ENCODE peak calls at places on chromosomes 11 and 22, in ten cellular contexts. B is A673; X is kidney; R is foreskin keratinocyte; S is CD4-positive, alpha-beta memory T cell; W is right atrium auricular region; K is neural progenitor cell; F is cardiac muscle cell; P is stomach; H is sigmoid colon. C is an unnamed sample. For H3K4me1, the result is how much of the 10 kb centered on the place peaks cover.

GRCh38 chr11:116980136-116980793 is 118.0 kb downstream of the SIK3 start:
- DNase-seq in X (no peak), B (no peak), H (no peak), W (no peak), S (peak), F (no peak), P (no peak), R (no peak), K (no peak), C (no peak)

GRCh38 chr22:26894362-26894761 is 237.0 kb downstream of the MIAT start:
- DNase-seq in F (no peak), R (no peak), S (no peak), B (no peak), K (no peak), H (no peak), X (no peak), W (no peak), P (no peak), C (no peak)

GRCh38 chr11:116415095-116415494 is 357.7 kb downstream of the BUD13 start:
- DNase-seq in H (no peak), X (no peak), R (no peak), W (no peak), S (no peak), K (no peak), B (no peak), P (no peak), F (no peak), C (no peak)

GRCh38 chr22:19980766-19981165 is 35.9 kb downstream of the ARVCF start:
- DNase-seq in K (no peak), R (no peak), P (no peak), H (no peak), S (no peak), F (no peak), W (no peak), B (no peak), X (peak), C (no peak)

GRCh38 chr22:42519544-42520237 is at the start of gene RRP7A:
- DNase-seq in B (peak), X (peak), P (peak), H (peak), R (peak), F (peak), K (peak), W (peak), S (peak), C (peak)

GRCh38 chr11:79226136-79226535 is 214.7 kb downstream of the TENM4 start:
- DNase-seq in F (no peak), P (no peak), X (no peak), K (no peak), W (no peak), R (no peak), B (no peak), H (no peak), S (no peak), C (no peak)

GRCh38 chr11:67632982-67633755 is 3.4 kb upstream of the NUDT8 start:
- DNase-seq in W (no peak), R (no peak), P (no peak), X (peak), F (no peak), S (no peak), B (no peak), K (no peak), H (peak), C (peak)

GRCh38 chr11:70204466-70204799 is 1.3 kb downstream of the FADD start:
- DNase-seq in F (no peak), X (no peak), P (no peak), R (no peak), K (no peak), W (no peak), H (no peak), B (no peak), S (no peak), C (no peak)

GRCh38 chr11:121891134-121891533 is 224.9 kb downstream of the BLID start:
- DNase-seq in R (no peak), B (no peak), F (no peak), X (no peak), H (no peak), S (no peak), K (no peak), P (no peak), W (no peak), C (no peak)

GRCh38 chr11:46272816-46273427 is 4.5 kb upstream of the CREB3L1 start:
- DNase-seq in H (peak), R (peak), B (no peak), W (peak), P (peak), K (no peak), F (no peak), S (no peak), X (no peak), C (peak)

GRCh38 chr11:92240946-92241345 is 16.3 kb downstream of the FAT3 start:
- DNase-seq in H (no peak), S (no peak), R (no peak), K (peak), F (no peak), B (peak), W (no peak), P (no peak), X (no peak), C (no peak)

GRCh38 chr11:1760351-1761109 is 3.2 kb downstream of the CTSD start:
- DNase-seq in W (peak), F (peak), B (no peak), X (peak), R (no peak), S (no peak), K (no peak), H (peak), P (peak), C (peak)

GRCh38 chr22:19959587-19960490 is 18.2 kb upstream of the TXNRD2 start:
- DNase-seq in X (peak), B (no peak), P (no peak), W (no peak), K (no peak), F (no peak), S (no peak), H (peak), R (no peak), C (no peak)

GRCh38 chr22:29704528-29705285 is 15.1 kb upstream of the CABP7 start:
- DNase-seq in H (peak), K (no peak), S (no peak), X (no peak), P (peak), B (no peak), W (no peak), R (no peak), F (no peak), C (peak)

GRCh38 chr11:130165601-130166456 is 6.2 kb downstream of the ST14 start:
- DNase-seq in K (no peak), H (no peak), F (no peak), R (no peak), W (no peak), B (no peak), P (no peak), S (no peak), X (no peak), C (peak)

GRCh38 chr11:76752321-76753175 is 30.6 kb upstream of the TSKU start:
- DNase-seq in H (peak), X (peak), W (peak), K (no peak), R (no peak), P (peak), F (no peak), B (no peak), S (no peak), C (peak)

GRCh38 chr11:106011481-106011880 is 10.6 kb downstream of the MSANTD4 start:
- DNase-seq in P (no peak), K (no peak), S (no peak), B (no peak), H (no peak), W (no peak), F (no peak), R (no peak), X (no peak), C (no peak)

GRCh38 chr22:24200616-24201212 is 19.4 kb downstream of the SUSD2 start:
- DNase-seq in R (no peak), W (no peak), P (peak), H (no peak), S (no peak), B (no peak), F (no peak), K (no peak), X (no peak), C (no peak)

GRCh38 chr22:44595841-44596341 is 97.9 kb upstream of the RTL6 start:
- DNase-seq in S (no peak), F (no peak), R (no peak), W (no peak), K (no peak), P (no peak), X (no peak), B (peak), H (no peak), C (no peak)

GRCh38 chr22:47030881-47031627 is 268.6 kb downstream of the TBC1D22A start:
- DNase-seq in P (no peak), H (peak), W (no peak), B (no peak), R (no peak), K (no peak), S (no peak), F (no peak), X (peak), C (peak)

GRCh38 chr11:97893612-97894011 is 1127.1 kb upstream of the CNTN5 start:
- DNase-seq in X (no peak), R (no peak), H (no peak), F (no peak), K (no peak), S (no peak), B (no peak), P (no peak), W (no peak), C (no peak)

GRCh38 chr11:117456027-117456720 is 128.5 kb downstream of the CEP164 start:
- DNase-seq in R (no peak), F (no peak), P (no peak), H (no peak), W (no peak), K (no peak), B (no peak), S (no peak), X (no peak), C (no peak)

GRCh38 chr11:108666373-108666772 is 1.5 kb downstream of the DDX10 start:
- DNase-seq in S (peak), P (no peak), H (no peak), F (no peak), R (no peak), K (no peak), B (no peak), X (no peak), W (no peak), C (no peak)

GRCh38 chr22:50320671-50321325 is 6.0 kb downstream of the DENND6B start:
- DNase-seq in H (no peak), X (peak), B (no peak), F (no peak), R (no peak), W (no peak), K (no peak), P (no peak), S (no peak), C (no peak)
- H3K4me1 ChIP-seq in H (under half), X (under half), B (under half), F (under half), R (under half), W (under half), K (under half), P (under half), S (under half), C (under half)

GRCh38 chr11:43736502-43737193 is 56.1 kb downstream of the HSD17B12 start:
- DNase-seq in R (peak), H (no peak), B (peak), W (no peak), F (peak), S (no peak), X (no peak), K (no peak), P (no peak), C (no peak)

GRCh38 chr11:43737194-43737575 is 56.6 kb downstream of the HSD17B12 start:
- DNase-seq in F (no peak), P (no peak), B (no peak), H (no peak), R (no peak), K (no peak), W (no peak), S (no peak), X (no peak), C (no peak)

GRCh38 chr11:43735115-43735514 is 54.6 kb downstream of the HSD17B12 start:
- DNase-seq in W (no peak), S (no peak), P (no peak), B (no peak), F (no peak), K (no peak), H (no peak), X (no peak), R (no peak), C (no peak)

GRCh38 chr11:43735931-43736330 is 55.4 kb downstream of the HSD17B12 start:
- DNase-seq in K (no peak), F (no peak), P (no peak), B (peak), W (no peak), S (no peak), H (no peak), X (no peak), R (peak), C (no peak)

DNA sequence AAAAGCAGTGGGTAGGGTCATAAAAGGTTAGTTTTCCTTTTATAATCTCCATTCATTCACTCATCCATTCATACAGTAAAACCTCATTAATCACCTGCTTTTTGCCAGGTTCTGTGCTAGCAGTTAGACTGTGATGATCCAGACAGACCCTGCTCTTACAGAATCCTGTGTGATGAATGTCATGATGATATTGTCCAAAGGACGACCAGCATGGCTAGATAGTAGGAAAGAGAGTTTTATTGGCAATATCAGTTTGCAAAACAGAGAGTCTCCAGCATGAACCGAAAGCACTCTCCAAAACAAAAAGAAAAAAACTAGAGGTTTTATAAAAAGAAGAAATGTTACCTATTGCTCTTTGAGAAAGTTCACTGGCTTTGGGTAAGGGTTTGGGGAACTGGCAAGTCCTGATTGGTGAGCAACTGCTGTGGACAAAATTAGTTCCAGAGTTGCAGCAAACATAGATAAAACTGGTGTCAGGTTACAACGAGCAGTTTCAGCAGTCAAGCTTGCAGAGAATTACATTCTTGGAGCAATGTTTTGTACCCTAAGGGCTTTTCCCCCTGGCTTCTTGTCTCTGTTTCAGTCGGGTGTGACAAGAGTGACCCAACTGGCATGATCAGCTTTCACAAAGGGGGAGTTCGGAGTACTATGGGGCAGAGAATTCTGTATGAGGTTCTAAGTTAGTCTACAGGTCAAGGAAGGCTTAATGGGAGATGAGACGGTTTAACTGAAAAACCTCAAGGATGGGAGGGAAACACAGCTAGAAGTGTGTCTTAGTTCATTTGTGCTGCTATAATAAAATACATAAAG is 58.3 kb downstream of the HSD17B12 start:
- DNase-seq in H (no peak), P (no peak), R (peak), X (no peak), F (peak), S (no peak), W (no peak), K (peak), B (peak), C (no peak)
- H3K27ac ChIP-seq in H (no peak), P (no peak), R (no peak), X (no peak), F (peak), S (no peak), W (peak), K (no peak), B (peak), C (no peak)

GRCh38 chr11:14821031-14821430 is 71.0 kb downstream of the CYP2R1 start:
- DNase-seq in K (no peak), X (no peak), P (no peak), R (no peak), S (no peak), B (no peak), F (no peak), H (no peak), W (no peak), C (no peak)
- H3K4me1 ChIP-seq in K (under half), X (under half), P (under half), R (under half), S (under half), B (under half), F (under half), H (under half), W (under half), C (under half)

GRCh38 chr11:12402691-12403120 is 25.3 kb downstream of the PARVA start:
- DNase-seq in P (no peak), H (no peak), K (no peak), B (no peak), W (no peak), F (no peak), X (no peak), S (no peak), R (no peak), C (no peak)

GRCh38 chr11:12403995-12404345 is 26.6 kb downstream of the PARVA start:
- DNase-seq in K (no peak), B (no peak), F (no peak), S (no peak), W (no peak), X (no peak), P (no peak), R (no peak), H (no peak), C (no peak)

GRCh38 chr11:12402027-12402426 is 24.7 kb downstream of the PARVA start:
- DNase-seq in X (no peak), B (no peak), R (no peak), W (no peak), S (no peak), H (no peak), P (no peak), F (no peak), K (no peak), C (no peak)

GRCh38 chr11:12404461-12404860 is 27.1 kb downstream of the PARVA start:
- DNase-seq in W (no peak), R (no peak), B (no peak), P (no peak), S (no peak), X (no peak), K (no peak), H (peak), F (no peak), C (no peak)

GRCh38 chr11:12403122-12403994 is 26.0 kb downstream of the PARVA start:
- DNase-seq in P (no peak), S (no peak), K (no peak), B (no peak), R (no peak), W (no peak), F (no peak), H (no peak), X (no peak), C (no peak)
- H3K27ac ChIP-seq in P (peak), S (no peak), K (no peak), B (no peak), R (no peak), W (peak), F (no peak), H (peak), X (no peak), C (no peak)